ENCODE peak calls at places on chromosome 3, in eight cellular contexts. N is OCI-LY7, E is MM.1S, D is GM23248, J is SK-N-SH, U is H9, L is mammary epithelial cell, C is IMR-90. G is an unnamed sample.

GRCh38 chr3:156448300-156448699 is 106.6 kb downstream of the SSR3 start:
- DNase-seq in N (peak; percentile 36), E (peak; percentile 67), L (peak; percentile 11), U (peak; percentile 64), J (no peak), D (peak; percentile 60), C (peak; percentile 47), G (peak; percentile 62)

GRCh38 chr3:11050666-11051323 is 58.2 kb downstream of the SLC6A1 start:
- DNase-seq in J (no peak), U (no peak), E (no peak), D (no peak), C (no peak), L (no peak), N (peak; percentile 17), G (peak; percentile 63)

GRCh38 chr3:31356941-31357340 is 175.8 kb upstream of the STT3B start:
- DNase-seq in E (no peak), D (peak; percentile 33), L (peak; percentile 78), C (peak; percentile 33), U (peak; percentile 49), J (no peak), N (no peak), G (no peak)

GRCh38 chr3:1092061-1092460 is 763 bp upstream of the CNTN6 start:
- DNase-seq in U (no peak), J (no peak), E (no peak), L (no peak), D (no peak), N (no peak), C (no peak), G (no peak)

GRCh38 chr3:138468451-138468850 is 34.0 kb downstream of the ESYT3 start:
- DNase-seq in D (no peak), C (no peak), N (no peak), E (no peak), U (no peak), J (no peak), L (no peak), G (no peak)

GRCh38 chr3:13133471-13133981 is 60.3 kb upstream of the IQSEC1 start:
- DNase-seq in J (no peak), L (no peak), C (no peak), E (no peak), D (no peak), N (no peak), U (peak; percentile 25), G (no peak)

GRCh38 chr3:149087208-149087607 is 875 bp upstream of the HLTF start:
- DNase-seq in L (no peak), U (no peak), N (peak; percentile 24), C (no peak), J (no peak), D (no peak), E (no peak), G (no peak)

GRCh38 chr3:29567505-29567904 is 286.6 kb downstream of the RBMS3 start:
- DNase-seq in D (no peak), L (no peak), N (no peak), J (no peak), E (no peak), C (no peak), U (no peak), G (no peak)

GRCh38 chr3:100265016-100265415 is 4.2 kb downstream of the TBC1D23 start:
- DNase-seq in C (no peak), J (no peak), D (no peak), E (no peak), N (no peak), L (peak; percentile 20), U (no peak), G (no peak)

GRCh38 chr3:120049881-120050539 is 44.2 kb downstream of the GSK3B start:
- DNase-seq in D (no peak), L (no peak), U (no peak), N (peak; percentile 3), E (no peak), J (no peak), C (no peak), G (no peak)

GRCh38 chr3:30581067-30581585 is 25.3 kb upstream of the TGFBR2 start:
- DNase-seq in E (no peak), D (no peak), N (no peak), U (no peak), C (no peak), L (no peak), J (no peak), G (no peak)

GRCh38 chr3:31980530-31981205 is 394 bp downstream of the OSBPL10 start:
- DNase-seq in D (peak; percentile 62), C (peak; percentile 54), U (peak; percentile 80), E (peak; percentile 82), N (peak; percentile 88), J (peak; percentile 83), L (peak; percentile 81), G (peak; percentile 89)

GRCh38 chr3:66642015-66642414 is 141.2 kb upstream of the LRIG1 start:
- DNase-seq in N (no peak), L (no peak), C (no peak), J (no peak), E (no peak), U (no peak), D (no peak), G (no peak)

DNA sequence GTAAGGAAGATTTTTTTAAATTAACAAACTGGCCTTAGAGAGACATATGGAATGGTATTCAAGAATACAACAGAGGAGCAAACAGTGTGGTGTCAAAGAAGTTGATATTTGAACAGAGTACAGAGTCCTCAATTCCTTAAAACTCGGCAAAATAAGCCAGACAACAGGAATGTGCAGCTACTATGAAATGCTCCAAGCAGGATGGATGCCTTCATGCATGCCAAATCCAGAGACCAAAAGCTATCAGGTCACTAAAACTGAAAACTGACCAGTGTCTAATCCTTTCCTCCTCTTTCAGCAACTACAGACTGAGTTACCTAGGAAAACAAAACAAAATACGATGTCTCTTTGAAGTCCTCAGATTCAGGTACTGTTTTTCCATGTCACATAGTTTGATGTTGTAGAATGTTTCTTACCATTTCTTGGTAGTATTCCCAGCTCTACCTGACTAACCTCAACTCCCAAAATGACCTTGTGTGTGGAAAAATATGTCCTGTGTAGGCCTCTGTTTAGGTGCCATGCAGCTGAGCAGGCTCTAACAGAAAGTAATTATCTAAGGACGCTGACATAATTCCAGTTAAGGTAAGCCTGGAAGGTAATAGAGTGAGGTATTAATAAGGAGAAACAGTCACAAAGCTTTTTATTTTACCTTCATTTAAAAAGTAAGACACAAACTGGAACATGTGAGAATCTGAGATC is 46.9 kb downstream of the TBL1XR1 start:
- DNase-seq in J (no peak), E (no peak), L (no peak), N (no peak), U (no peak), D (peak; percentile 20), C (no peak), G (no peak)
- H4K20me1 ChIP-seq in J (peaks cover 96% of the 10 kb centered on the region), E (peaks cover 46% of the 10 kb centered on the region), L (peaks cover 3% of the 10 kb centered on the region), N (peaks cover 38% of the 10 kb centered on the region), U (no peaks in the 10 kb centered on the region), D (peaks cover 13% of the 10 kb centered on the region), C (peaks cover 70% of the 10 kb centered on the region), G (peaks cover 4% of the 10 kb centered on the region)

GRCh38 chr3:172066880-172067778 is 27.8 kb downstream of the FNDC3B start:
- DNase-seq in U (no peak), D (no peak), L (no peak), C (no peak), J (no peak), E (no peak), N (no peak), G (no peak)
- H4K20me1 ChIP-seq in U (peaks cover 2% of the 10 kb centered on the region), D (peaks cover 38% of the 10 kb centered on the region), L (no peaks in the 10 kb centered on the region), C (peaks cover 93% of the 10 kb centered on the region), J (peaks cover 96% of the 10 kb centered on the region), E (peaks cover 35% of the 10 kb centered on the region), N (no peaks in the 10 kb centered on the region), G (no peaks in the 10 kb centered on the region)

DNA sequence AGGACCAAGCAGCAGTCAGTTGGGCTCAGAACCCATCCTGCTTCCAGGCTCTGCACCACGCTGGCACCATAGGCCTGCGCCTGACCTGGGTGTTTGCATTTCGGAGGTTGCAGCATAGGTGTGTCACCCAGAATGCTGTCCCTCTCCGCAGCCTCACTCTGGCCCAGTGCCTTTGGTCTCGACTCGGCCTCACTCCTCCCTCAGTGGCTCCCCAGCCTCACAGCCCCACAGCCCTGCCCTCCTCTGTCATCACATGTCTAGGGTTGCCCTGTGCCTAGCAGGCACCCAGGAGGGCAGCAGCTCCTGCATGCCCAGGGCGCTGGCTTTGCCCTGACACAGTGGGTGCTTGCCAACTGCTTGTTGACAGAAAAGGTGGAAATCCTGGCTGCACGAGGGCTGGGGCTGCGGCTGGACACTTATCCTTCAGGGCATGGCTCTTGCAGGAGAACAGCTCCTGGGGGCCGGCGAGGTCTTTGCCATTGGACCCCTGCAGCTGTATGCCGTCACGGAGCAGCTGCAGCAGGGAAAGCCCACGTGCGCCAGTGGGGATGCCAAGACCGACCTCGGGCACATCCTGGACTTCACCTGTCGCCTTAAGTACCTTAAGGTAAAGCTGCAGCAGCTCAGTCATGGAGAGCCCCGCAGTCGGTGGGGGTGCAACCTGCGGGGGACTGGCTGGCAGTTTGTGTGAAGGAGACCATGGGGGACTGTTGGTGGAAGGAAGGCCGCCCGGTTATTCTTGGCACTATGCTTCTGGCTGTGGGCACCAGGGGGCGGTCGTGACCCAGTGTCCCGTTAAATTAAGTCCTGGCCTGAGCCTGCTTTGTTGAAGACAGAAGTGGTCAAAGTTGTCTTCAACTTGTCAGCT is 16.2 kb downstream of the NISCH start:
- DNase-seq in D (peak; percentile 69), J (peak; percentile 83), E (peak; percentile 37), U (peak; percentile 67), C (peak; percentile 30), N (peak; percentile 52), L (no peak), G (peak; percentile 77)
- H4K20me1 ChIP-seq in D (no peaks in the 10 kb centered on the region), J (peaks cover 16% of the 10 kb centered on the region), E (no peaks in the 10 kb centered on the region), U (no peaks in the 10 kb centered on the region), C (peaks cover 47% of the 10 kb centered on the region), N (no peaks in the 10 kb centered on the region), L (no peaks in the 10 kb centered on the region), G (peaks cover 8% of the 10 kb centered on the region)

GRCh38 chr3:37259291-37259690 is 84.9 kb upstream of the LRRFIP2 start:
- DNase-seq in J (no peak), E (no peak), N (no peak), C (no peak), U (no peak), D (no peak), L (no peak), G (no peak)
- H4K20me1 ChIP-seq in J (peaks cover 30% of the 10 kb centered on the region), E (peaks cover 3% of the 10 kb centered on the region), N (no peaks in the 10 kb centered on the region), C (peaks cover 79% of the 10 kb centered on the region), U (no peaks in the 10 kb centered on the region), D (peaks cover 37% of the 10 kb centered on the region), L (no peaks in the 10 kb centered on the region), G (no peaks in the 10 kb centered on the region)